ENCODE peak calls at places on chromosomes 5 and 9, in eight cellular contexts. One of them, this sample, is unnamed.

GRCh38 chr9:127505396-127506116 is 54.2 kb downstream of the LRSAM1 start:
- DNase-seq in chondrocyte: no peak
- DNase-seq in anterior cingulate cortex: no peak
- DNase-seq in posterior cingulate gyrus: no peak
- DNase-seq in IMR-90: no peak
- DNase-seq in mesendoderm: peak
- DNase-seq in non-pigmented ciliary epithelial cell: no peak
- DNase-seq in naive thymus-derived CD8-positive, alpha-beta T cell: peak
- DNase-seq in this sample: no peak

GRCh38 chr9:16521868-16522381 is 348.5 kb downstream of the BNC2 start:
- DNase-seq in chondrocyte: no peak
- DNase-seq in anterior cingulate cortex: no peak
- DNase-seq in posterior cingulate gyrus: no peak
- DNase-seq in IMR-90: peak
- DNase-seq in mesendoderm: no peak
- DNase-seq in non-pigmented ciliary epithelial cell: peak
- DNase-seq in naive thymus-derived CD8-positive, alpha-beta T cell: no peak
- DNase-seq in this sample: no peak

GRCh38 chr9:126607731-126608130 is 6.0 kb upstream of the LMX1B start:
- DNase-seq in chondrocyte: peak
- DNase-seq in anterior cingulate cortex: no peak
- DNase-seq in posterior cingulate gyrus: no peak
- DNase-seq in IMR-90: no peak
- DNase-seq in mesendoderm: no peak
- DNase-seq in non-pigmented ciliary epithelial cell: no peak
- DNase-seq in naive thymus-derived CD8-positive, alpha-beta T cell: no peak
- DNase-seq in this sample: no peak

GRCh38 chr5:176474476-176474875 is 26.3 kb downstream of the FAF2 start:
- DNase-seq in chondrocyte: no peak
- DNase-seq in anterior cingulate cortex: no peak
- DNase-seq in posterior cingulate gyrus: no peak
- DNase-seq in IMR-90: peak
- DNase-seq in mesendoderm: no peak
- DNase-seq in non-pigmented ciliary epithelial cell: no peak
- DNase-seq in naive thymus-derived CD8-positive, alpha-beta T cell: no peak
- DNase-seq in this sample: no peak

GRCh38 chr5:39518516-39518915 is 93.7 kb upstream of the DAB2 start:
- DNase-seq in chondrocyte: no peak
- DNase-seq in anterior cingulate cortex: no peak
- DNase-seq in posterior cingulate gyrus: no peak
- DNase-seq in IMR-90: peak
- DNase-seq in mesendoderm: no peak
- DNase-seq in non-pigmented ciliary epithelial cell: no peak
- DNase-seq in naive thymus-derived CD8-positive, alpha-beta T cell: no peak
- DNase-seq in this sample: no peak

GRCh38 chr9:80061940-80062339 is 490.2 kb downstream of the TLE4 start:
- DNase-seq in chondrocyte: no peak
- DNase-seq in anterior cingulate cortex: no peak
- DNase-seq in posterior cingulate gyrus: no peak
- DNase-seq in IMR-90: peak
- DNase-seq in mesendoderm: peak
- DNase-seq in non-pigmented ciliary epithelial cell: peak
- DNase-seq in naive thymus-derived CD8-positive, alpha-beta T cell: no peak
- DNase-seq in this sample: no peak

GRCh38 chr9:136291306-136292025 is 12.4 kb downstream of the CCDC187 start:
- DNase-seq in chondrocyte: no peak
- DNase-seq in anterior cingulate cortex: no peak
- DNase-seq in posterior cingulate gyrus: no peak
- DNase-seq in IMR-90: no peak
- DNase-seq in mesendoderm: no peak
- DNase-seq in non-pigmented ciliary epithelial cell: no peak
- DNase-seq in naive thymus-derived CD8-positive, alpha-beta T cell: no peak
- DNase-seq in this sample: no peak

GRCh38 chr5:170277953-170278352 is 19.6 kb downstream of the LCP2 start:
- DNase-seq in chondrocyte: no peak
- DNase-seq in anterior cingulate cortex: no peak
- DNase-seq in posterior cingulate gyrus: no peak
- DNase-seq in IMR-90: no peak
- DNase-seq in mesendoderm: no peak
- DNase-seq in non-pigmented ciliary epithelial cell: no peak
- DNase-seq in naive thymus-derived CD8-positive, alpha-beta T cell: no peak
- DNase-seq in this sample: no peak

GRCh38 chr5:107925195-107925594 is 254.5 kb upstream of the EFNA5 start:
- DNase-seq in chondrocyte: no peak
- DNase-seq in anterior cingulate cortex: no peak
- DNase-seq in posterior cingulate gyrus: no peak
- DNase-seq in IMR-90: no peak
- DNase-seq in mesendoderm: no peak
- DNase-seq in non-pigmented ciliary epithelial cell: no peak
- DNase-seq in naive thymus-derived CD8-positive, alpha-beta T cell: no peak
- DNase-seq in this sample: no peak

GRCh38 chr5:7325975-7326911 is 69.7 kb upstream of the ADCY2 start:
- DNase-seq in chondrocyte: no peak
- DNase-seq in anterior cingulate cortex: no peak
- DNase-seq in posterior cingulate gyrus: no peak
- DNase-seq in IMR-90: no peak
- DNase-seq in mesendoderm: no peak
- DNase-seq in non-pigmented ciliary epithelial cell: no peak
- DNase-seq in naive thymus-derived CD8-positive, alpha-beta T cell: no peak
- DNase-seq in this sample: no peak

GRCh38 chr9:98280574-98280973 is 25.1 kb upstream of the TBC1D2 start:
- DNase-seq in chondrocyte: no peak
- DNase-seq in anterior cingulate cortex: no peak
- DNase-seq in posterior cingulate gyrus: no peak
- DNase-seq in IMR-90: no peak
- DNase-seq in mesendoderm: peak
- DNase-seq in non-pigmented ciliary epithelial cell: no peak
- DNase-seq in naive thymus-derived CD8-positive, alpha-beta T cell: no peak
- DNase-seq in this sample: no peak

GRCh38 chr9:35669331-35670145 is 4.2 kb upstream of the CA9 start:
- DNase-seq in chondrocyte: no peak
- DNase-seq in anterior cingulate cortex: no peak
- DNase-seq in posterior cingulate gyrus: no peak
- DNase-seq in IMR-90: peak
- DNase-seq in mesendoderm: no peak
- DNase-seq in non-pigmented ciliary epithelial cell: no peak
- DNase-seq in naive thymus-derived CD8-positive, alpha-beta T cell: no peak
- DNase-seq in this sample: no peak

GRCh38 chr5:52139888-52140580 is 647.7 kb upstream of the ITGA1 start:
- DNase-seq in chondrocyte: no peak
- DNase-seq in anterior cingulate cortex: no peak
- DNase-seq in posterior cingulate gyrus: no peak
- DNase-seq in IMR-90: no peak
- DNase-seq in mesendoderm: peak
- DNase-seq in non-pigmented ciliary epithelial cell: no peak
- DNase-seq in naive thymus-derived CD8-positive, alpha-beta T cell: no peak
- DNase-seq in this sample: no peak

GRCh38 chr5:61809651-61810050 is 477.6 kb downstream of the ZSWIM6 start:
- DNase-seq in chondrocyte: no peak
- DNase-seq in anterior cingulate cortex: no peak
- DNase-seq in posterior cingulate gyrus: no peak
- DNase-seq in IMR-90: no peak
- DNase-seq in mesendoderm: no peak
- DNase-seq in non-pigmented ciliary epithelial cell: no peak
- DNase-seq in naive thymus-derived CD8-positive, alpha-beta T cell: no peak
- DNase-seq in this sample: no peak

GRCh38 chr5:61623401-61624069 is 291.5 kb downstream of the ZSWIM6 start:
- DNase-seq in chondrocyte: no peak
- DNase-seq in anterior cingulate cortex: no peak
- DNase-seq in posterior cingulate gyrus: no peak
- DNase-seq in IMR-90: no peak
- DNase-seq in mesendoderm: peak
- DNase-seq in non-pigmented ciliary epithelial cell: no peak
- DNase-seq in naive thymus-derived CD8-positive, alpha-beta T cell: no peak
- DNase-seq in this sample: no peak

GRCh38 chr9:103713631-103714030 is 380.5 kb upstream of the SMC2 start:
- DNase-seq in chondrocyte: no peak
- DNase-seq in anterior cingulate cortex: no peak
- DNase-seq in posterior cingulate gyrus: no peak
- DNase-seq in IMR-90: no peak
- DNase-seq in mesendoderm: peak
- DNase-seq in non-pigmented ciliary epithelial cell: peak
- DNase-seq in naive thymus-derived CD8-positive, alpha-beta T cell: no peak
- DNase-seq in this sample: no peak

GRCh38 chr9:93022066-93022465 is 36.4 kb upstream of the SUSD3 start:
- DNase-seq in chondrocyte: peak
- DNase-seq in anterior cingulate cortex: no peak
- DNase-seq in posterior cingulate gyrus: no peak
- DNase-seq in IMR-90: no peak
- DNase-seq in mesendoderm: no peak
- DNase-seq in non-pigmented ciliary epithelial cell: no peak
- DNase-seq in naive thymus-derived CD8-positive, alpha-beta T cell: no peak
- DNase-seq in this sample: no peak

GRCh38 chr5:180212363-180213255 is 3.6 kb upstream of the RASGEF1C start:
- DNase-seq in chondrocyte: no peak
- DNase-seq in anterior cingulate cortex: no peak
- DNase-seq in posterior cingulate gyrus: no peak
- DNase-seq in IMR-90: peak
- DNase-seq in mesendoderm: no peak
- DNase-seq in non-pigmented ciliary epithelial cell: no peak
- DNase-seq in naive thymus-derived CD8-positive, alpha-beta T cell: no peak
- DNase-seq in this sample: no peak

GRCh38 chr5:169637085-169637855 is at the start of gene DOCK2:
- DNase-seq in chondrocyte: no peak
- DNase-seq in anterior cingulate cortex: peak
- DNase-seq in posterior cingulate gyrus: no peak
- DNase-seq in IMR-90: no peak
- DNase-seq in mesendoderm: peak
- DNase-seq in non-pigmented ciliary epithelial cell: no peak
- DNase-seq in naive thymus-derived CD8-positive, alpha-beta T cell: peak
- DNase-seq in this sample: no peak

GRCh38 chr9:113807173-113808061 is 68.7 kb upstream of the ZNF618 start:
- DNase-seq in chondrocyte: no peak
- DNase-seq in anterior cingulate cortex: peak
- DNase-seq in posterior cingulate gyrus: no peak
- DNase-seq in IMR-90: peak
- DNase-seq in mesendoderm: peak
- DNase-seq in non-pigmented ciliary epithelial cell: no peak
- DNase-seq in naive thymus-derived CD8-positive, alpha-beta T cell: no peak
- DNase-seq in this sample: no peak